ENCODE peak calls at places on chromosomes 1 and 21, in five cellular contexts. T is effector memory CD8-positive, alpha-beta T cell; Q is CD14-positive monocyte; K is brain microvascular endothelial cell; H is T follicular helper cell. R is an unnamed sample.

GRCh38 chr1:173475564-173476196 is 1.5 kb upstream of the PRDX6 start:
- DNase-seq in T (no peak), Q (no peak), K (peak), H (no peak), R (no peak)

GRCh38 chr1:15748690-15749398 is 6.5 kb downstream of the TMEM82 start:
- DNase-seq in T (no peak), Q (no peak), K (no peak), H (no peak), R (no peak)

GRCh38 chr1:44553127-44553758 is 121.0 kb downstream of the TMEM53 start:
- DNase-seq in T (no peak), Q (no peak), K (no peak), H (no peak), R (no peak)

GRCh38 chr1:1040004-1040991 is 20.4 kb downstream of the AGRN start:
- DNase-seq in T (peak), Q (no peak), K (peak), H (peak), R (peak)

GRCh38 chr1:50420283-50420682 is 3.0 kb downstream of the DMRTA2 start:
- DNase-seq in T (no peak), Q (no peak), K (no peak), H (no peak), R (no peak)

GRCh38 chr1:180912801-180913616 is at the start of gene KIAA1614:
- DNase-seq in T (no peak), Q (no peak), K (no peak), H (no peak), R (no peak)

GRCh38 chr21:38918629-38919346 is 113.1 kb downstream of the ETS2 start:
- DNase-seq in T (no peak), Q (no peak), K (no peak), H (no peak), R (no peak)

GRCh38 chr1:39676951-39677350 is 5.0 kb upstream of the NT5C1A start:
- DNase-seq in T (no peak), Q (no peak), K (no peak), H (no peak), R (no peak)

GRCh38 chr1:90193116-90193515 is 198.2 kb downstream of the ZNF326 start:
- DNase-seq in T (no peak), Q (no peak), K (no peak), H (no peak), R (no peak)

R was measured in D341Med.